ENCODE peak calls at places on chromosomes 3 and 15, in six cellular contexts. P, M, D, Y, Z and X are unnamed samples.

GRCh38 chr15:93865610-93866009 is 365.8 kb upstream of the MCTP2 start:
- DNase-seq in P (no peak), M (no peak), D (no peak), Y (no peak), Z (no peak), X (no peak)

GRCh38 chr3:40631341-40631995 is 106.7 kb downstream of the ZNF621 start:
- DNase-seq in P (no peak), M (no peak), D (no peak), Y (peak; percentile 75), Z (no peak), X (no peak)

GRCh38 chr15:67941643-67942315 is 101.9 kb upstream of the RNU6-1 start:
- DNase-seq in P (no peak), M (no peak), D (no peak), Y (peak; percentile 73), Z (no peak), X (no peak)

GRCh38 chr3:157263027-157263426 is 103.1 kb upstream of the CCNL1 start:
- DNase-seq in P (no peak), M (no peak), D (peak; percentile 7), Y (peak; percentile 29), Z (no peak), X (no peak)

GRCh38 chr15:51038258-51039042 is 56.3 kb downstream of the TNFAIP8L3 start:
- DNase-seq in P (no peak), M (no peak), D (no peak), Y (peak; percentile 72), Z (no peak), X (no peak)

GRCh38 chr15:24763891-24764290 is 88.3 kb downstream of the NPAP1 start:
- DNase-seq in P (no peak), M (no peak), D (no peak), Y (no peak), Z (no peak), X (no peak)

GRCh38 chr3:12483872-12484197 is 445 bp upstream of the TSEN2 start:
- DNase-seq in P (no peak), M (peak; percentile 42), D (no peak), Y (no peak), Z (no peak), X (no peak)

GRCh38 chr15:73341886-73342600 is 26.7 kb downstream of the HCN4 start:
- DNase-seq in P (no peak), M (no peak), D (no peak), Y (no peak), Z (peak; percentile 68), X (no peak)

GRCh38 chr15:31440754-31441298 is 114.2 kb downstream of the KLF13 start:
- DNase-seq in P (peak; percentile 42), M (peak; percentile 40), D (no peak), Y (no peak), Z (peak; percentile 57), X (no peak)

GRCh38 chr15:66899555-66900350 is 165.6 kb upstream of the SMAD3 start:
- DNase-seq in P (no peak), M (no peak), D (no peak), Y (no peak), Z (no peak), X (no peak)

GRCh38 chr15:64149424-64150235 is 1.9 kb upstream of the SNX22 start:
- DNase-seq in P (no peak), M (no peak), D (peak; percentile 71), Y (peak; percentile 40), Z (no peak), X (no peak)

GRCh38 chr3:98730338-98730737 is 32.8 kb upstream of the ST3GAL6 start:
- DNase-seq in P (no peak), M (no peak), D (no peak), Y (peak; percentile 93), Z (no peak), X (no peak)

GRCh38 chr15:55694652-55695150 is 48.3 kb downstream of the PRTG start:
- DNase-seq in P (no peak), M (no peak), D (no peak), Y (peak; percentile 7), Z (no peak), X (no peak)

GRCh38 chr3:150729682-150730360 is 26.1 kb upstream of the ERICH6 start:
- DNase-seq in P (no peak), M (no peak), D (no peak), Y (no peak), Z (no peak), X (no peak)

GRCh38 chr3:78029775-78030174 is 989.9 kb downstream of the ROBO2 start:
- DNase-seq in P (no peak), M (peak; percentile 10), D (no peak), Y (no peak), Z (peak; percentile 8), X (no peak)

GRCh38 chr3:63046580-63046979 is 171.4 kb upstream of the CADPS start:
- DNase-seq in P (no peak), M (no peak), D (no peak), Y (no peak), Z (no peak), X (no peak)

GRCh38 chr3:197256836-197257444 is 41.5 kb downstream of the DLG1 start:
- DNase-seq in P (no peak), M (no peak), D (peak; percentile 89), Y (peak; percentile 57), Z (no peak), X (peak; percentile 12)

GRCh38 chr3:16448691-16449090 is 64.8 kb downstream of the RFTN1 start:
- DNase-seq in P (peak; percentile 76), M (peak; percentile 85), D (peak; percentile 88), Y (peak; percentile 92), Z (peak; percentile 82), X (no peak)

GRCh38 chr3:185583925-185584324 is 2.2 kb upstream of the SENP2 start:
- DNase-seq in P (no peak), M (no peak), D (no peak), Y (no peak), Z (no peak), X (no peak)

GRCh38 chr3:120438971-120439370 is 11.8 kb downstream of the FSTL1 start:
- DNase-seq in P (no peak), M (peak; percentile 67), D (no peak), Y (peak; percentile 84), Z (peak; percentile 75), X (no peak)

GRCh38 chr3:31559872-31560534 is 27.3 kb downstream of the STT3B start:
- DNase-seq in P (no peak), M (no peak), D (no peak), Y (no peak), Z (no peak), X (no peak)

GRCh38 chr15:31265871-31266711 is 60.5 kb upstream of the KLF13 start:
- DNase-seq in P (no peak), M (no peak), D (peak; percentile 76), Y (no peak), Z (no peak), X (peak; percentile 76)

GRCh38 chr3:106332884-106333283 is 464.1 kb upstream of the CBLB start:
- DNase-seq in P (no peak), M (no peak), D (peak; percentile 45), Y (peak; percentile 55), Z (no peak), X (no peak)

GRCh38 chr15:58213587-58214360 is 75.6 kb downstream of the AQP9 start:
- DNase-seq in P (no peak), M (no peak), D (no peak), Y (peak; percentile 43), Z (no peak), X (no peak)

GRCh38 chr3:87468938-87469337 is 192.6 kb upstream of the POU1F1 start:
- DNase-seq in P (no peak), M (no peak), D (no peak), Y (peak; percentile 93), Z (no peak), X (no peak)

GRCh38 chr15:29396176-29396811 is 126.7 kb upstream of the NSMCE3 start:
- DNase-seq in P (no peak), M (no peak), D (no peak), Y (no peak), Z (no peak), X (no peak)

GRCh38 chr3:12393894-12394293 is 90.4 kb upstream of the TSEN2 start:
- DNase-seq in P (no peak), M (no peak), D (no peak), Y (peak; percentile 42), Z (no peak), X (no peak)

DNA sequence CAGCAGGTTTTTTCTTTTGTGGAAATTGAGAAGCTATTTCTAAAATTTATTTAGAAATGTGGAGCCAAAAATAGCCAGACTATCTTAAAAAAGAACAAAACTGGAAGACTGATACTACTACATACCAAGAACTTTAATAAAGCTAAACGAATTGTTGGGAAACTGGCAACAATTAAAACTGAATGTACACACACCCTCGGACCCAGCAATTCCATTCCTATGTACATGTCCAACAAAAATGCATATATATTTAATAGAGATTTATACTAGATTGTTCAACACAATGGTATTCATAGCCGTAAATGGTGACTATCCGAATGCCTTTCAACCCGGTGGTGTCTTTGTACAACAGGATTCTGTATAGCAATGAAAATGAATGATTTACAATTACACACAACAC is 136.5 kb upstream of the RASGRP1 start:
- DNase-seq in P (no peak), M (no peak), D (no peak), Y (no peak), Z (no peak), X (no peak)
- H3K27me3 ChIP-seq in P (no peaks in the 10 kb centered on the region), M (no peaks in the 10 kb centered on the region), D (no peaks in the 10 kb centered on the region), Y (no peaks in the 10 kb centered on the region), Z (no peaks in the 10 kb centered on the region), X (no peaks in the 10 kb centered on the region)

GRCh38 chr3:10352146-10352911 is 31.4 kb upstream of the SEC13 start:
- DNase-seq in P (no peak), M (no peak), D (no peak), Y (peak; percentile 30), Z (no peak), X (no peak)
- H3K27me3 ChIP-seq in P (no peaks in the 10 kb centered on the region), M (no peaks in the 10 kb centered on the region), D (no peaks in the 10 kb centered on the region), Y (no peaks in the 10 kb centered on the region), Z (no peaks in the 10 kb centered on the region), X (no peaks in the 10 kb centered on the region)

GRCh38 chr3:138933981-138934691 is 12.8 kb downstream of the FOXL2 start:
- DNase-seq in P (no peak), M (peak; percentile 56), D (no peak), Y (no peak), Z (no peak), X (no peak)

GRCh38 chr3:138936763-138937689 is 9.9 kb downstream of the FOXL2 start:
- DNase-seq in P (no peak), M (peak; percentile 81), D (no peak), Y (no peak), Z (no peak), X (no peak)

GRCh38 chr3:138937690-138938055 is 9.3 kb downstream of the FOXL2 start:
- DNase-seq in P (no peak), M (peak; percentile 48), D (no peak), Y (no peak), Z (no peak), X (no peak)

GRCh38 chr3:138935505-138935863 is 11.5 kb downstream of the FOXL2 start:
- DNase-seq in P (no peak), M (no peak), D (no peak), Y (no peak), Z (no peak), X (no peak)

GRCh38 chr3:138935864-138936762 is 10.8 kb downstream of the FOXL2 start:
- DNase-seq in P (peak; percentile 76), M (peak; percentile 95), D (peak; percentile 64), Y (no peak), Z (peak; percentile 80), X (peak; percentile 63)
- H3K27me3 ChIP-seq in P (no peaks in the 10 kb centered on the region), M (no peaks in the 10 kb centered on the region), D (no peaks in the 10 kb centered on the region), Y (peaks cover 42% of the 10 kb centered on the region), Z (no peaks in the 10 kb centered on the region), X (peaks cover 75% of the 10 kb centered on the region)

DNA sequence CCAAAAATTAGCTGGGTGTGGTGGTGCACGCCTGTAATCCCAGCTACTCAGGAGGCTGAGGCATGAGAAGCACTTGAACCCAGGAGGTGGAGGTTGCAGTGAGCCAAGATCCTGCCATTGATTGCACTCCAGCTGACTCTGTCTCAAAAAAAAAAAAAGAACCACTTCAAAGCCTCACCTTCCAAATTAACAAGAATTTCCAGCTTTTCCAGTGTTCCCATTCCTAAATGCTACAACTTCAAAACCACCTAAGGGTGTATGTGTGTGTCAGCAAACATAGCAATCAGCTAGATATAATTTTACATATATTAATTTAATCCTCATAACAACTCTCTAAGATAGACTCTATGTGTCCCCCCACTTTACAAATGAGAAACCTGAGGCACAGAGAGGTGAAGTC is 512.5 kb upstream of the PROK2 start:
- DNase-seq in P (no peak), M (no peak), D (no peak), Y (no peak), Z (no peak), X (no peak)
- H3K27me3 ChIP-seq in P (no peaks in the 10 kb centered on the region), M (no peaks in the 10 kb centered on the region), D (no peaks in the 10 kb centered on the region), Y (no peaks in the 10 kb centered on the region), Z (no peaks in the 10 kb centered on the region), X (no peaks in the 10 kb centered on the region)